ENCODE peak calls at places on chromosomes 5 and 9, in four cellular contexts. R, H, Z and S are unnamed samples.

GRCh38 chr5:135323227-135323626 is 75.8 kb downstream of the MACROH2A1 start:
- DNase-seq in H (no peak), Z (no peak), R (no peak), S (no peak)

GRCh38 chr9:86837345-86837744 is 110.0 kb downstream of the GAS1 start:
- DNase-seq in R (no peak), H (no peak), Z (no peak), S (no peak)

GRCh38 chr9:110131499-110131898 is 76.5 kb downstream of the C9orf152 start:
- DNase-seq in R (no peak), H (no peak), Z (no peak), S (no peak)

GRCh38 chr9:89664896-89665329 is 60.1 kb downstream of the GADD45G start:
- DNase-seq in Z (no peak), R (no peak), H (peak), S (peak)

GRCh38 chr5:41510176-41510831 is at the start of gene PLCXD3:
- DNase-seq in Z (no peak), H (no peak), R (no peak), S (peak)

GRCh38 chr5:85484982-85485574 is 1100.4 kb upstream of the EDIL3 start:
- DNase-seq in Z (no peak), R (no peak), H (no peak), S (no peak)

GRCh38 chr5:113505181-113505580 is 8.3 kb upstream of the YTHDC2 start:
- DNase-seq in Z (no peak), H (no peak), R (no peak), S (no peak)

GRCh38 chr9:128702949-128703615 is 779 bp downstream of the PKN3 start:
- DNase-seq in R (no peak), H (no peak), Z (no peak), S (peak)

GRCh38 chr9:129312251-129312650 is 134.2 kb upstream of the IER5L start:
- DNase-seq in H (no peak), Z (no peak), R (no peak), S (no peak)

GRCh38 chr9:77909306-77909705 is 122.3 kb downstream of the GNAQ start:
- DNase-seq in H (no peak), R (no peak), Z (no peak), S (peak)

GRCh38 chr5:173857231-173857630 is 30.9 kb upstream of the CPEB4 start:
- DNase-seq in R (no peak), Z (no peak), H (no peak), S (no peak)

GRCh38 chr5:170006016-170006415 is 25.7 kb upstream of the INSYN2B start:
- DNase-seq in R (no peak), Z (no peak), H (no peak), S (no peak)

GRCh38 chr5:81856948-81857928 is 106.3 kb upstream of the SSBP2 start:
- DNase-seq in Z (no peak), R (no peak), H (peak), S (no peak)

GRCh38 chr9:83403864-83404263 is 134.3 kb downstream of the FRMD3 start:
- DNase-seq in H (no peak), Z (no peak), R (no peak), S (no peak)

GRCh38 chr5:171300358-171300757 is 8.7 kb upstream of the TLX3 start:
- DNase-seq in Z (no peak), R (no peak), H (no peak), S (no peak)

GRCh38 chr5:122091942-122092600 is 14.0 kb upstream of the LOX start:
- DNase-seq in R (peak), Z (no peak), H (peak), S (no peak)

GRCh38 chr5:149333711-149334443 is 11.4 kb upstream of the GRPEL2 start:
- DNase-seq in R (no peak), H (no peak), Z (no peak), S (no peak)